ENCODE peak calls at places on chromosomes 3 and 15, in four cellular contexts. One of them, this sample, is unnamed. For H3K9me3, the result is how much of the 10 kb centered on the place peaks cover.

GRCh38 chr3:193928354-193929209 is 207.4 kb upstream of the HES1 start:
- DNase-seq in tibial artery: no peak
- DNase-seq in WERI-Rb-1: no peak
- DNase-seq in pancreas: no peak
- DNase-seq in this sample: no peak

GRCh38 chr3:166455724-166456123 is 618.5 kb upstream of the BCHE start:
- DNase-seq in tibial artery: no peak
- DNase-seq in WERI-Rb-1: no peak
- DNase-seq in pancreas: no peak
- DNase-seq in this sample: no peak

GRCh38 chr15:71411538-71412482 is 296.5 kb downstream of the THSD4 start:
- DNase-seq in WERI-Rb-1: no peak
- DNase-seq in pancreas: no peak
- DNase-seq in tibial artery: peak
- DNase-seq in this sample: no peak

GRCh38 chr15:98799461-98799971 is 151.2 kb downstream of the IGF1R start:
- DNase-seq in pancreas: no peak
- DNase-seq in WERI-Rb-1: peak
- DNase-seq in tibial artery: no peak
- DNase-seq in this sample: no peak

GRCh38 chr3:130242850-130243569 is 102.5 kb upstream of the COL6A5 start:
- DNase-seq in pancreas: no peak
- DNase-seq in WERI-Rb-1: peak
- DNase-seq in tibial artery: no peak
- DNase-seq in this sample: no peak

GRCh38 chr3:43079536-43080332 is 26.1 kb downstream of the POMGNT2 start:
- DNase-seq in pancreas: no peak
- DNase-seq in tibial artery: no peak
- DNase-seq in WERI-Rb-1: no peak
- DNase-seq in this sample: no peak

GRCh38 chr3:182081096-182081495 is 369.4 kb downstream of the SOX2 start:
- DNase-seq in WERI-Rb-1: no peak
- DNase-seq in pancreas: no peak
- DNase-seq in tibial artery: no peak
- DNase-seq in this sample: no peak

GRCh38 chr3:33658971-33659848 is 58.8 kb downstream of the CLASP2 start:
- DNase-seq in WERI-Rb-1: peak
- DNase-seq in pancreas: peak
- DNase-seq in tibial artery: peak
- DNase-seq in this sample: peak

GRCh38 chr3:130258532-130258952 is 86.9 kb upstream of the COL6A5 start:
- DNase-seq in pancreas: no peak
- DNase-seq in tibial artery: no peak
- DNase-seq in WERI-Rb-1: no peak
- DNase-seq in this sample: peak

GRCh38 chr15:68054658-68055223 is 626 bp downstream of the PIAS1 start:
- DNase-seq in tibial artery: peak
- DNase-seq in pancreas: peak
- DNase-seq in WERI-Rb-1: peak
- DNase-seq in this sample: peak

GRCh38 chr15:58517252-58517681 is 85.5 kb downstream of the LIPC start:
- DNase-seq in pancreas: no peak
- DNase-seq in tibial artery: no peak
- DNase-seq in WERI-Rb-1: no peak
- DNase-seq in this sample: no peak

GRCh38 chr15:26439681-26440080 is 333.2 kb downstream of the GABRB3 start:
- DNase-seq in tibial artery: no peak
- DNase-seq in pancreas: no peak
- DNase-seq in WERI-Rb-1: no peak
- DNase-seq in this sample: no peak
- H3K9me3 ChIP-seq in tibial artery: under half
- H3K9me3 ChIP-seq in pancreas: under half
- H3K9me3 ChIP-seq in WERI-Rb-1: under half
- H3K9me3 ChIP-seq in this sample: under half

GRCh38 chr15:85063522-85063921 is 81.9 kb downstream of the PDE8A start:
- DNase-seq in tibial artery: no peak
- DNase-seq in pancreas: no peak
- DNase-seq in WERI-Rb-1: no peak
- DNase-seq in this sample: no peak
- H3K4me3 ChIP-seq in tibial artery: no peak
- H3K4me3 ChIP-seq in pancreas: no peak
- H3K4me3 ChIP-seq in WERI-Rb-1: no peak
- H3K4me3 ChIP-seq in this sample: no peak

GRCh38 chr15:87394676-87395075 is 861.9 kb downstream of the NTRK3 start:
- DNase-seq in WERI-Rb-1: no peak
- DNase-seq in pancreas: no peak
- DNase-seq in tibial artery: no peak
- DNase-seq in this sample: no peak
- TF ChIP-seq CTCF in WERI-Rb-1: no peak
- TF ChIP-seq CTCF in pancreas: no peak
- TF ChIP-seq CTCF in tibial artery: no peak
- TF ChIP-seq CTCF in this sample: no peak

GRCh38 chr3:6739288-6739687 is 121.6 kb upstream of the GRM7 start:
- DNase-seq in WERI-Rb-1: no peak
- DNase-seq in tibial artery: no peak
- DNase-seq in pancreas: no peak
- DNase-seq in this sample: no peak

GRCh38 chr3:6733699-6734394 is 127.1 kb upstream of the GRM7 start:
- DNase-seq in tibial artery: no peak
- DNase-seq in WERI-Rb-1: no peak
- DNase-seq in pancreas: no peak
- DNase-seq in this sample: no peak

GRCh38 chr3:6734395-6734746 is 126.5 kb upstream of the GRM7 start:
- DNase-seq in tibial artery: no peak
- DNase-seq in pancreas: no peak
- DNase-seq in WERI-Rb-1: no peak
- DNase-seq in this sample: no peak

GRCh38 chr3:6736781-6737180 is 124.1 kb upstream of the GRM7 start:
- DNase-seq in tibial artery: no peak
- DNase-seq in WERI-Rb-1: no peak
- DNase-seq in pancreas: no peak
- DNase-seq in this sample: no peak

DNA sequence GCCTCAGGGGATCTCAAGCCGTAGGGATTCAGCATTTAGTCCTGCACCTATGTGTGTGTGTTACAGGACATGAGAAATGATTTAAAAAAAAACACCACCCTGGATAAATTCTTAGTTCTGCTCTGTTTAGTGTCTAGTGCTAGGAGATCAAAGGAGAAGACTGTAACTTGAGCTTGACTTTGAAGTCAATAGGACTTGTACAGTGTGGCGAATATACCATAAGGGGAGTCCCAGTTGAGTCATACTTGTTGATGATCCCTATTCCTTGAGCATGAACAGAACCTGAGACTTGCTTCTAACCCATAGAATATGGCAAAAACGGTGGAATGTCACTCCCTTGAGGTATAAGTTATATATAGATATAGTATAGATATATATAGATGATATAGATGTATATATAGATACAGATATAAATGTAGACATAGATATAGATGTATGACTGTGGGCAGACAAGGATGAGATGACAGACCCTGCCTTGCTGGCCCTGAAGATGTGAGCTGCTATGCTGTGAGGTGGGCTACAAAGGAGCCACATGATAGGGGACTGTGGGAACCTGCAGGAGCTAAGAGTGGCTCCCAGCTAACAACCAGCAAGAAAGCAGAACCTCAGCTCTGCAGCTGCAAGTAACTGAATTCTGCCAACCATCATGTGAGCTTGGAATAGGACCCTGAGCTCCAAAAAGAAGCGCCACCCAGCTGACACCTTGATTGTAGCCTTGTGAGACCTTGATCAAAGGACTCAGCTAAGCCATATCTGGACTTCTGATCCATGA is 123.5 kb upstream of the GRM7 start:
- DNase-seq in tibial artery: no peak
- DNase-seq in pancreas: no peak
- DNase-seq in WERI-Rb-1: no peak
- DNase-seq in this sample: no peak
- H3K9me3 ChIP-seq in tibial artery: under half
- H3K9me3 ChIP-seq in pancreas: under half
- H3K9me3 ChIP-seq in WERI-Rb-1: under half
- H3K9me3 ChIP-seq in this sample: under half

GRCh38 chr3:69353088-69353478 is 32.8 kb downstream of the FRMD4B start:
- DNase-seq in tibial artery: no peak
- DNase-seq in WERI-Rb-1: no peak
- DNase-seq in pancreas: no peak
- DNase-seq in this sample: no peak
- H3K4me3 ChIP-seq in tibial artery: peak
- H3K4me3 ChIP-seq in WERI-Rb-1: no peak
- H3K4me3 ChIP-seq in pancreas: no peak
- H3K4me3 ChIP-seq in this sample: peak

GRCh38 chr3:126137490-126138130 is 42.8 kb downstream of the ALDH1L1 start:
- DNase-seq in tibial artery: peak
- DNase-seq in pancreas: peak
- DNase-seq in WERI-Rb-1: no peak
- DNase-seq in this sample: no peak
- TF ChIP-seq CTCF in tibial artery: no peak
- TF ChIP-seq CTCF in pancreas: no peak
- TF ChIP-seq CTCF in WERI-Rb-1: no peak
- TF ChIP-seq CTCF in this sample: no peak

GRCh38 chr3:190378240-190378891 is 9.6 kb upstream of the CLDN16 start:
- DNase-seq in tibial artery: peak
- DNase-seq in WERI-Rb-1: no peak
- DNase-seq in pancreas: peak
- DNase-seq in this sample: no peak
- H3K9me3 ChIP-seq in tibial artery: under half
- H3K9me3 ChIP-seq in WERI-Rb-1: under half
- H3K9me3 ChIP-seq in pancreas: under half
- H3K9me3 ChIP-seq in this sample: under half

GRCh38 chr3:112302061-112302830 is 8.2 kb upstream of the SLC9C1 start:
- DNase-seq in pancreas: no peak
- DNase-seq in WERI-Rb-1: no peak
- DNase-seq in tibial artery: no peak
- DNase-seq in this sample: no peak
- H3K4me3 ChIP-seq in pancreas: no peak
- H3K4me3 ChIP-seq in WERI-Rb-1: no peak
- H3K4me3 ChIP-seq in tibial artery: peak
- H3K4me3 ChIP-seq in this sample: peak